ENCODE peak calls at places on chromosomes 16 and 17, in four cellular contexts. V is fibroblast of lung, A is HCT116, D is lower leg skin. L is an unnamed sample.

GRCh38 chr17:58605470-58605869 is 86.4 kb downstream of the TEX14 start:
- DNase-seq in A (no peak), D (no peak), V (no peak), L (no peak)

GRCh38 chr17:41474863-41475262 is 6.1 kb downstream of the KRT35 start:
- DNase-seq in A (no peak), D (no peak), V (no peak), L (no peak)

GRCh38 chr16:649646-650045 is 481 bp downstream of the WDR90 start:
- DNase-seq in D (no peak), A (no peak), V (no peak), L (no peak)

GRCh38 chr17:50837980-50838954 is 2.9 kb downstream of the WFIKKN2 start:
- DNase-seq in A (no peak), V (no peak), D (no peak), L (no peak)

GRCh38 chr16:48232459-48233040 is 11.6 kb upstream of the LONP2 start:
- DNase-seq in A (no peak), D (no peak), V (peak; percentile 14), L (no peak)

GRCh38 chr17:63657776-63658175 is 35.6 kb downstream of the MAP3K3 start:
- DNase-seq in V (no peak), A (no peak), D (no peak), L (no peak)

GRCh38 chr17:7184647-7185046 is 5.5 kb upstream of the ASGR1 start:
- DNase-seq in V (no peak), D (no peak), A (no peak), L (no peak)

GRCh38 chr17:2594657-2595085 is 1.2 kb downstream of the PAFAH1B1 start:
- DNase-seq in V (no peak), A (no peak), D (no peak), L (no peak)

GRCh38 chr16:54048994-54049929 is 237.3 kb downstream of the IRX3 start:
- DNase-seq in A (no peak), V (no peak), D (no peak), L (no peak)

GRCh38 chr17:61416540-61417363 is 17.1 kb downstream of the TBX2 start:
- DNase-seq in A (peak; percentile 89), D (peak; percentile 69), V (peak; percentile 91), L (peak; percentile 86)

GRCh38 chr16:60142991-60143705 is 1409.0 kb upstream of the GOT2 start:
- DNase-seq in A (no peak), V (no peak), D (no peak), L (no peak)

GRCh38 chr16:1183235-1183907 is 30.5 kb downstream of the CACNA1H start:
- DNase-seq in A (no peak), D (no peak), V (peak; percentile 47), L (no peak)

GRCh38 chr17:59972778-59973177 is 8.2 kb upstream of the RNFT1 start:
- DNase-seq in A (no peak), V (peak; percentile 11), D (no peak), L (no peak)

GRCh38 chr17:78079253-78079652 is 49.3 kb downstream of the TMC6 start:
- DNase-seq in A (no peak), V (no peak), D (no peak), L (no peak)

GRCh38 chr16:12773216-12773615 is 30.5 kb downstream of the CPPED1 start:
- DNase-seq in A (no peak), V (no peak), D (no peak), L (no peak)

GRCh38 chr16:81810894-81811538 is 31.9 kb downstream of the PLCG2 start:
- DNase-seq in V (no peak), A (no peak), D (no peak), L (no peak)

GRCh38 chr17:76384987-76385891 is 830 bp downstream of the SPHK1 start:
- DNase-seq in V (no peak), A (no peak), D (no peak), L (no peak)

GRCh38 chr17:76382803-76383644 is 1.4 kb upstream of the SPHK1 start:
- DNase-seq in A (no peak), D (peak; percentile 47), V (peak; percentile 39), L (peak; percentile 54)

GRCh38 chr17:76384222-76384986 is at the start of gene SPHK1:
- DNase-seq in D (peak; percentile 41), V (peak; percentile 73), A (peak; percentile 51), L (peak; percentile 80)

GRCh38 chr17:76382305-76382802 is 2.1 kb upstream of the SPHK1 start:
- DNase-seq in A (no peak), V (no peak), D (no peak), L (no peak)

DNA sequence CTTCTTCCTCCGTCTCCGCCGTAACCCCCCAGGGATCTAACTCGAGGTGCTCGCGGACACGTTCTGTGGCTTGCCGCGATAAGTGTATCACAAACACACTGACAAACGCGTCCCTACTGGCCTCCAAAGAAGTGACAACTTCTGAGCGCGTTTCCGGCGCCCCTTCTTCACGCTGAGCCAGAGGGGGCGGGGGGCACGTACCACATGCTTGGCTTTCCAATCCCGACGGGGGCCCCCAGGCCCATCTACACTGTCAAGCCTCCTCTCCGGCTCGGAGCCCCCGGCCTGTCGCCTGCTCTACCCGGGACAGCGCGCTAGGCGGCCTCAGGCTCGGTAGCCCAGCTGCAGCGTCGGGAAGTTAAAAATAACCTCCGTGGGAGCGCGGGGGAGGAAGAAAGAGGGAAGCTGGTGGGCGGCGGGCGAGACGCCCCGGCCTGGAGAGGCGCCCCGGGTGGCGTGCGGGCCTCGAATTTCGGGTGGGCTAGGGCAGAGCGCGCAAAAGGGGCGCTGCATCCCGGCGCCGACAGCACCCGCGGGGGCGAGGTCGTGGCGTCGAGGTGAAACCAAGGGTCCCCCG is 676 bp upstream of the SPHK1 start:
- DNase-seq in A (no peak), D (no peak), V (no peak), L (no peak)
- TF ChIP-seq CTCF in A (peak; percentile 42), D (peak; percentile 8), V (peak; percentile 24), L (no peak)

GRCh38 chr16:56282455-56282854 is 91.2 kb downstream of the GNAO1 start:
- DNase-seq in D (no peak), V (no peak), A (no peak), L (no peak)
- H3K4me3 ChIP-seq in D (no peak overlapping the region), V (no peak overlapping the region), A (no peak overlapping the region), L (no peak overlapping the region)

GRCh38 chr17:65185686-65186382 is 48.7 kb downstream of the RGS9 start:
- DNase-seq in V (no peak), A (no peak), D (no peak), L (no peak)
- TF ChIP-seq CTCF in V (no peak), A (peak; percentile 42), D (no peak), L (no peak)

GRCh38 chr16:51159296-51159695 is 8.2 kb upstream of the SALL1 start:
- DNase-seq in D (no peak), V (no peak), A (no peak), L (no peak)
- H3K4me3 ChIP-seq in D (no peak overlapping the region), V (no peak overlapping the region), A (no peak overlapping the region), L (no peak overlapping the region)

GRCh38 chr16:16143038-16143763 is 80.1 kb downstream of the ABCC6 start:
- DNase-seq in D (no peak), A (no peak), V (no peak), L (no peak)
- TF ChIP-seq CTCF in D (no peak), A (peak; percentile 59), V (peak; percentile 33), L (peak; percentile 53)

GRCh38 chr16:73019456-73020362 is 28.2 kb downstream of the ZFHX3 start:
- DNase-seq in D (no peak), V (peak; percentile 82), A (peak; percentile 45), L (no peak)
- H3K4me3 ChIP-seq in D (no peak overlapping the region), V (peak overlapping the region; percentile 19), A (peak overlapping the region; percentile 44), L (no peak overlapping the region)

GRCh38 chr16:15055141-15056053 is 477 bp downstream of the NTAN1 start:
- DNase-seq in V (peak; percentile 42), A (no peak), D (peak; percentile 53), L (no peak)
- TF ChIP-seq CTCF in V (no peak), A (no peak), D (no peak), L (no peak)

GRCh38 chr17:66548158-66548557 is 245.7 kb downstream of the PRKCA start:
- DNase-seq in V (peak; percentile 33), D (no peak), A (no peak), L (no peak)
- H3K4me3 ChIP-seq in V (no peak overlapping the region), D (no peak overlapping the region), A (no peak overlapping the region), L (no peak overlapping the region)

L was measured in right lobe of liver.